ENCODE peak calls at places on chromosomes 6 and 20, in seven cellular contexts. M is lung microvascular endothelial cell, D is AG20443, P is GM12892, I is psoas muscle, Q is endothelial cell, B is T-helper 1 cell. V is an unnamed sample.

GRCh38 chr6:31143148-31143547 is 4.3 kb upstream of the PSORS1C2 start:
- DNase-seq in M (peak; percentile 67), D (peak; percentile 79), P (no peak), I (peak; percentile 57), Q (peak; percentile 23), B (no peak), V (peak; percentile 59)

GRCh38 chr6:39143238-39143930 is 28.4 kb upstream of the SAYSD1 start:
- DNase-seq in M (peak; percentile 55), D (no peak), P (no peak), I (no peak), Q (no peak), B (no peak), V (peak; percentile 40)

GRCh38 chr6:89134723-89135122 is 11.1 kb upstream of the PM20D2 start:
- DNase-seq in M (no peak), D (no peak), P (no peak), I (no peak), Q (no peak), B (no peak), V (no peak)

GRCh38 chr20:62631336-62632317 is 10.7 kb upstream of the SLCO4A1 start:
- DNase-seq in M (no peak), D (no peak), P (no peak), I (no peak), Q (no peak), B (no peak), V (no peak)

GRCh38 chr6:157498817-157499216 is 117.8 kb downstream of the ZDHHC14 start:
- DNase-seq in M (no peak), D (no peak), P (no peak), I (no peak), Q (no peak), B (no peak), V (no peak)

GRCh38 chr6:44431118-44431725 is 43.7 kb downstream of the CDC5L start:
- DNase-seq in M (peak; percentile 72), D (peak; percentile 57), P (no peak), I (peak; percentile 21), Q (peak; percentile 52), B (peak; percentile 8), V (peak; percentile 37)

GRCh38 chr6:150006961-150007464 is 18.3 kb downstream of the RAET1L start:
- DNase-seq in M (peak; percentile 36), D (peak; percentile 51), P (no peak), I (no peak), Q (no peak), B (no peak), V (no peak)

GRCh38 chr20:21203036-21203656 is 77.3 kb downstream of the KIZ start:
- DNase-seq in M (no peak), D (no peak), P (no peak), I (no peak), Q (no peak), B (no peak), V (no peak)

GRCh38 chr6:16153451-16153850 is 24.6 kb downstream of the MYLIP start:
- DNase-seq in M (no peak), D (no peak), P (no peak), I (no peak), Q (no peak), B (no peak), V (no peak)

GRCh38 chr6:113017316-113017715 is 670.2 kb downstream of the RFPL4B start:
- DNase-seq in M (no peak), D (no peak), P (no peak), I (no peak), Q (no peak), B (no peak), V (no peak)

GRCh38 chr20:57666106-57666833 is 43.5 kb downstream of the PMEPA1 start:
- DNase-seq in M (no peak), D (no peak), P (no peak), I (no peak), Q (no peak), B (no peak), V (no peak)

GRCh38 chr6:149335924-149336323 is 18.4 kb downstream of the TAB2 start:
- DNase-seq in M (peak; percentile 76), D (peak; percentile 43), P (no peak), I (peak; percentile 29), Q (no peak), B (no peak), V (no peak)

GRCh38 chr6:52574709-52575489 is 2.0 kb downstream of the TRAM2 start:
- DNase-seq in M (peak; percentile 52), D (peak; percentile 80), P (no peak), I (peak; percentile 41), Q (no peak), B (peak; percentile 40), V (peak; percentile 53)

GRCh38 chr6:139257291-139257690 is 34.5 kb downstream of the TXLNB start:
- DNase-seq in M (no peak), D (no peak), P (no peak), I (no peak), Q (no peak), B (no peak), V (no peak)

GRCh38 chr20:24134284-24134683 is 145.7 kb upstream of the GGTLC1 start:
- DNase-seq in M (no peak), D (no peak), P (no peak), I (no peak), Q (no peak), B (no peak), V (no peak)

GRCh38 chr20:55514498-55514897 is 490.8 kb downstream of the CBLN4 start:
- DNase-seq in M (no peak), D (no peak), P (no peak), I (no peak), Q (no peak), B (no peak), V (no peak)

GRCh38 chr6:151070666-151071065 is 169.1 kb upstream of the AKAP12 start:
- DNase-seq in M (peak; percentile 32), D (peak; percentile 32), P (no peak), I (no peak), Q (no peak), B (no peak), V (no peak)